ENCODE peak calls at places on chromosomes 11 and 22, in seven cellular contexts. L, A, I, V, E, S and M are unnamed samples.

GRCh38 chr11:131724436-131724995 is 354.1 kb downstream of the NTM start:
- DNase-seq in E (no peak), I (no peak), L (no peak), S (no peak), V (no peak), A (no peak), M (no peak)

GRCh38 chr11:71488086-71488967 is 35.3 kb downstream of the NADSYN1 start:
- DNase-seq in I (no peak), A (no peak), S (peak), E (peak), L (no peak), V (peak), M (no peak)

GRCh38 chr11:35167451-35167954 is 28.5 kb downstream of the CD44 start:
- DNase-seq in V (no peak), S (no peak), E (no peak), A (peak), L (no peak), I (peak), M (no peak)

GRCh38 chr22:21642584-21643448 is 714 bp downstream of the SDF2L1 start:
- DNase-seq in S (no peak), E (peak), I (no peak), A (peak), L (no peak), V (peak), M (no peak)

GRCh38 chr11:85539029-85539689 is 88.0 kb downstream of the DLG2 start:
- DNase-seq in I (no peak), L (no peak), S (no peak), E (no peak), V (no peak), A (no peak), M (no peak)

GRCh38 chr11:75269367-75269660 is 28.7 kb downstream of the TPBGL start:
- DNase-seq in L (no peak), E (no peak), A (no peak), I (no peak), S (no peak), V (no peak), M (peak)

GRCh38 chr11:31987118-31988005 is 103.5 kb upstream of the RCN1 start:
- DNase-seq in V (no peak), I (no peak), A (no peak), S (no peak), E (no peak), L (no peak), M (no peak)

GRCh38 chr22:19734163-19734562 is 10.8 kb downstream of the GP1BB start:
- DNase-seq in A (no peak), V (no peak), L (no peak), S (no peak), I (no peak), E (no peak), M (no peak)

GRCh38 chr11:104390696-104391095 is 226.7 kb upstream of the PDGFD start:
- DNase-seq in L (no peak), A (no peak), I (no peak), E (no peak), S (no peak), V (no peak), M (no peak)

GRCh38 chr11:3958301-3958700 is 102.8 kb downstream of the STIM1 start:
- DNase-seq in A (no peak), S (no peak), I (no peak), E (no peak), V (no peak), L (no peak), M (no peak)

GRCh38 chr11:31872074-31872440 is 60.9 kb upstream of the PAX6 start:
- DNase-seq in I (no peak), S (no peak), A (no peak), L (no peak), E (peak), V (no peak), M (no peak)

GRCh38 chr11:126277780-126278179 is 5.1 kb upstream of the TIRAP start:
- DNase-seq in V (no peak), L (no peak), I (no peak), E (no peak), S (no peak), A (no peak), M (no peak)

GRCh38 chr11:97856666-97857065 is 1164.1 kb upstream of the CNTN5 start:
- DNase-seq in I (no peak), L (no peak), E (no peak), S (no peak), A (no peak), V (no peak), M (no peak)

GRCh38 chr11:7538023-7538422 is 24.2 kb downstream of the PPFIBP2 start:
- DNase-seq in V (no peak), I (peak), E (no peak), A (peak), L (no peak), S (no peak), M (no peak)

GRCh38 chr22:36926309-36926708 is 12.9 kb downstream of the CSF2RB start:
- DNase-seq in I (peak), E (no peak), L (no peak), S (no peak), V (no peak), A (no peak), M (no peak)

GRCh38 chr11:130431806-130432205 is 3.4 kb upstream of the ADAMTS8 start:
- DNase-seq in L (no peak), S (no peak), I (no peak), E (no peak), A (no peak), V (no peak), M (no peak)

GRCh38 chr11:130436171-130436570 is 7.8 kb upstream of the ADAMTS8 start:
- DNase-seq in I (no peak), S (no peak), E (no peak), L (no peak), A (no peak), V (peak), M (no peak)

GRCh38 chr11:130435671-130436070 is 7.3 kb upstream of the ADAMTS8 start:
- DNase-seq in V (peak), L (no peak), S (no peak), E (peak), I (no peak), A (no peak), M (no peak)

GRCh38 chr11:130433357-130433756 is 4.9 kb upstream of the ADAMTS8 start:
- DNase-seq in V (no peak), A (no peak), L (no peak), E (no peak), I (no peak), S (no peak), M (no peak)

GRCh38 chr11:130434521-130435223 is 6.3 kb upstream of the ADAMTS8 start:
- DNase-seq in A (peak), L (peak), S (peak), I (peak), E (peak), V (peak), M (no peak)
- H3K4me3 ChIP-seq in A (peak), L (peak), S (peak), I (peak), E (peak), V (peak), M (peak)

GRCh38 chr11:119671048-119671447 is 58.0 kb downstream of the NECTIN1 start:
- DNase-seq in E (no peak), A (peak), S (peak), L (no peak), I (peak), V (peak), M (no peak)

GRCh38 chr11:119672597-119672996 is 56.4 kb downstream of the NECTIN1 start:
- DNase-seq in I (no peak), A (no peak), E (no peak), S (no peak), V (no peak), L (no peak), M (no peak)

GRCh38 chr11:119671561-119672015 is 57.4 kb downstream of the NECTIN1 start:
- DNase-seq in V (peak), E (no peak), I (no peak), A (no peak), S (peak), L (no peak), M (no peak)

GRCh38 chr11:119676461-119677020 is 52.5 kb downstream of the NECTIN1 start:
- DNase-seq in S (no peak), V (peak), A (no peak), E (no peak), L (no peak), I (no peak), M (no peak)

DNA sequence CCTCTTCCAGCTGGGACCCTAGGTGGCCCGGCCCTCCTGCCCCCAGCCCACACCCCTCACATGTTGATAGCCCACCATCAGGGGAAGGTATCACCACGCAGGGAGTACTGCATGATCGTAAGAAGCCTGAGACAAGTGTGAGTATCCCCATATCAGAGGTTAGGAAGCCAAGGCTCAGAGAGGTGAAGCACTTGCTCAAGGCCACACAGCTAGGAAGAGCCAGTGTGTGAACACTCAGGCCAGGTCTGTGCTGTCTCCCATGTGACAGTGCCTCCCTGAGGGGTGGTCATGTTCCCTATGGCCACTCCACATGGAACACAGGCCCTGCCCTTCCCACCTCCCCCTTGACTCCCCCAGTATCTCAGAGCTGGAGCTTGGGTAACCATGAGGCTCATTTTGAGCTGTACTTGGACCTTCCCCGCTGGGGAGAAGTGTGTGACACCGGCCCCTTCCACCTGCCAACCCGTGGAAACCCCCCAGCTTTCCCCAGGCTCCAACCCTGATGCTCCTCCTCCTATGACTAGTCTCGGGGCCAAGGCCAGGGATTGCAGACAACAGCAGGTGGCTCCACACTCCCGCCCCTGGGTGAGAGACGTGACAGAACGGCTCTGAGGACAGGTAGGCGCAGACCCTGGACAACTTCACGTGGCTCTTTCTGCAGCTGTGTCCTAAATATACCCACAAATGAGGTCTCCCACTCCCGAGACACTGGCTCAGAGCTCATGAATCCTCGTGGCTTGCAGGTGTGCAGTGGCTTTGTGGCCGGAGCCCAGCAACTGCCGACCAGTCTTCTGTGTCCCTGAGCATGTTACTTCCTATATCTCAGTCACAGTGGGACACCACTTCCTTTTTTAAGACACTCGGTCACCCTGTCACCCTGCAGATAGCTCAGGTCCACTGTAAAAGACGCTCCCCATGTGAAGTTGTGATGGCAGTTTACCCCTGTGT is 55.3 kb downstream of the NECTIN1 start:
- DNase-seq in A (no peak), I (no peak), L (no peak), E (no peak), S (no peak), V (no peak), M (no peak)
- TF ChIP-seq CTCF in A (no peak), I (no peak), L (no peak), E (peak), S (no peak), V (no peak), M (no peak)

DNA sequence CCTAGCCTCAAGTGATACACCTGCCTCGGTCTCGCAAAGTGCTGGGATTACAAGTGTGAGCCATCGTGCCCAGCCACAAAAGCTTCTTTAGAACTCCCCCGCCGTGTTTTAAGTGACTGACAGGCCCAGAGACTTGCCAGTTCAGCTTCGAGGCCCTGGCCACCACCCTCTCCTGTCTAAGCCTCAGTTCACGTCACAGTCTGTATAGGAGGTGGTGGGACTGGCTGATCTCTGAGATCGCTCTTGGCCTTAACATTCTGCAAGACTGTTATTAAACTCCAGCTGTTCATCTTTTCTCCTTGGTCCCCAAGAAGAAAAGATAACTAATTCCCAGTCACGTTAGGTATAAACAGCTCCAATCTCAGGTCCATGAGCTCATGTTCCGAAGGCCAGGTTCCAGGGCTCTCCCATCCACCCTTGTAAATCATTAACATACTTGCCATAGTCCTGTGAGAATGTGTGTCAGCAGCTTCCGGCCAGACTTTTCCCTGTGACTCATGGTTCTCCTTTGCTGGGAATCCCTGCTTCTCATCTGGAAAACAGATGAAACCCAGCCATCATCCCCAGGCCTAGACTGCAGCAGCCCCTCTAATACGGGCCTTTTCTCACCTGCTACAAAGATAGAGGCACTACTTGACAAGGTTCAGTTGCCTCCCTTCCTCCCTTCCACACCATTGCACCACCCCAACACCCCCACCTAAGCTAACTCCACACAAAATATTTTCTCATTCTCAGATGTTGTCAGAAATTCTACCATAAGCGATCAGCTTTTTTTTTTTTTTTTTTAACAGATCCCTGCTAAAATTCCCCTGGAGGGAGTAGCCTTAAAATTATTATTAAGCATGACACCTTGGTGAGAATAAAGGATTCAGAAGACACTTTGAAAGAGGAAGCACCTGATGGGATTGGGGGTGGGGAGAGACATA is 5.6 kb upstream of the KIAA0930 start:
- DNase-seq in S (peak), L (no peak), I (peak), E (peak), A (peak), V (peak), M (no peak)
- H3K27ac ChIP-seq in S (no peak), L (peak), I (peak), E (peak), A (no peak), V (peak), M (peak)

DNA sequence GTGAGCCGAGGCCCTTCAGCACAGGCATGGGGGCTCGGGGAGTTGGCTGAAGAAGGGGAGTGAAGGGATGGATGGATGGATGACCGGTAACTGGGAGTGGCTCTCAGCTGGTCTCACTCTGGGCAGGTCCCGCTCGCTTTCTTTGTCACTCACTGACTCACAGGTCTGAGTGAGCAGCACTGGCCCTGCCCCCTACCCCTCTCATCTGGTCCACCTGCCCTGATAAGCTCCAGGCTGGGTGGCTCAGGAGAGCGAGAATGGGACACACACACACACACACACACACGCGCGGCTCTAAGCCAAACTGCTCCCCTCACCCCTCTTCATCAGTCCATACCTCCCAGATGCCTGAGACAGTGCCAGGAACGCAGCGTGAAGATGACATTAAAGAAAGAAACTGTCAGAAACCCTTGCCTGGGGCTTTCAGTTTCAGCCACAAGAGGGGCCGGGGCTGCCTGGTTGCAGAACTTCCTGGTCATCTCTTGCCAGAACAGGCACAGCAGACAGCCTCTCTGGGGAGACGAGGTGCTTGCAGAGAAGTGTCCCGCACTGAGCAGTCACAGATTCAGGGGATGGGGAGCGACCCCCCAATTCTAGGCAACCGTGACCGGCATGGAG is 16.5 kb upstream of the SHISAL1 start:
- DNase-seq in I (no peak), L (no peak), E (no peak), S (no peak), V (no peak), A (no peak), M (no peak)
- H3K4me3 ChIP-seq in I (no peak), L (no peak), E (no peak), S (no peak), V (no peak), A (no peak), M (no peak)

GRCh38 chr11:107683807-107684206 is 28.0 kb downstream of the SLN start:
- DNase-seq in V (no peak), S (no peak), I (no peak), E (peak), L (no peak), A (no peak), M (no peak)
- TF ChIP-seq CTCF in V (peak), S (no peak), I (peak), E (peak), L (no peak), A (peak), M (no peak)

GRCh38 chr22:22913989-22914388 is 26.4 kb downstream of the IGLL5 start:
- DNase-seq in S (no peak), E (no peak), A (no peak), L (no peak), V (no peak), I (no peak), M (no peak)

GRCh38 chr22:22914726-22915669 is 27.4 kb downstream of the IGLL5 start:
- DNase-seq in E (no peak), S (no peak), I (no peak), V (no peak), A (no peak), L (no peak), M (no peak)

GRCh38 chr22:22916952-22917290 is 29.3 kb downstream of the IGLL5 start:
- DNase-seq in S (no peak), L (no peak), V (no peak), E (no peak), I (no peak), A (no peak), M (no peak)

GRCh38 chr22:22916215-22916951 is 28.8 kb downstream of the IGLL5 start:
- DNase-seq in E (no peak), A (no peak), S (no peak), V (no peak), I (no peak), L (no peak), M (no peak)

DNA sequence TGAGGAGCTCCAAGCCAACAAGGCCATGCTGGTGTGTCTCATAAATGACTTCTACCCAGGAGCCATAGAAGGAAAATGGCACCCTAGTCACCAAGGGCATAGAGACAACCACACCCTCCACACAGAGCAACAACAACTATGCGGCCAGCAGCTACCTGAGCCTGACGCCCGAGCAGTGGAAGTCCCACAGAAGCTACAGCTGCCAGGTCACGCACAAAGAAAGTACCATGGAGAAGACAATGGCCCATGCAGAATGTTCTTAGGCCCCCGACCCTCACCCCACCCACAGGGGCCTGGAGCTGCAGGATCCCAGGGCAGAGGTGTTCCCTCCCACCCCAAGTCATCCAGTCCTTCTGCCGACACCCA is 28.0 kb downstream of the IGLL5 start:
- DNase-seq in V (no peak), L (no peak), E (no peak), I (no peak), A (no peak), S (no peak), M (no peak)
- H3K27ac ChIP-seq in V (no peak), L (no peak), E (no peak), I (no peak), A (no peak), S (no peak), M (no peak)

GRCh38 chr11:77046060-77046501 is 11.9 kb downstream of the B3GNT6 start:
- DNase-seq in I (no peak), L (no peak), V (peak), E (peak), S (no peak), A (no peak), M (no peak)
- H3K4me3 ChIP-seq in I (no peak), L (no peak), V (no peak), E (no peak), S (no peak), A (no peak), M (no peak)

GRCh38 chr11:65377777-65378176 is 4.7 kb downstream of the SLC25A45 start:
- DNase-seq in S (no peak), A (no peak), E (no peak), V (no peak), I (no peak), L (no peak), M (no peak)
- TF ChIP-seq CTCF in S (no peak), A (no peak), E (no peak), V (no peak), I (no peak), L (no peak), M (no peak)